ENCODE peak calls at places on chromosomes 16 and 17, in five cellular contexts. F, D, S, I and N are unnamed samples.
A peak's percentile ranks its signal among the peaks of the same experiment; 100 is the strongest.

GRCh38 chr17:28306954-28307401 is 12.0 kb upstream of the TMEM97 start:
- DNase-seq in D (no peak), S (no peak), F (no peak), I (no peak), N (no peak)

GRCh38 chr16:74626741-74627416 is 20.0 kb upstream of the GLG1 start:
- DNase-seq in F (no peak), I (peak; percentile 77), S (no peak), D (no peak), N (peak; percentile 18)

GRCh38 chr17:32723310-32723955 is 153.5 kb downstream of the MYO1D start:
- DNase-seq in I (no peak), S (no peak), F (no peak), D (no peak), N (no peak)

GRCh38 chr17:41483531-41483930 is 2.6 kb upstream of the KRT35 start:
- DNase-seq in I (no peak), F (no peak), S (no peak), D (no peak), N (no peak)

GRCh38 chr16:20821682-20822081 is 15.4 kb downstream of the REXO5 start:
- DNase-seq in D (no peak), F (no peak), I (no peak), S (no peak), N (no peak)

GRCh38 chr16:54241525-54241924 is 45.1 kb downstream of the IRX3 start:
- DNase-seq in D (no peak), I (no peak), S (no peak), F (no peak), N (no peak)

GRCh38 chr17:70168044-70168978 is 1.0 kb upstream of the KCNJ2 start:
- DNase-seq in I (peak; percentile 67), F (peak; percentile 80), D (peak; percentile 27), S (no peak), N (peak; percentile 70)

GRCh38 chr17:67718325-67718941 is 697 bp downstream of the NOL11 start:
- DNase-seq in I (peak; percentile 38), S (no peak), F (no peak), D (no peak), N (peak; percentile 18)

GRCh38 chr16:391885-392335 is 5.1 kb upstream of the NME4 start:
- DNase-seq in D (no peak), S (no peak), F (peak; percentile 82), I (peak; percentile 92), N (peak; percentile 70)

GRCh38 chr17:62705781-62706597 is 78.5 kb downstream of the MRC2 start:
- DNase-seq in F (peak; percentile 47), I (peak; percentile 42), D (no peak), S (no peak), N (peak; percentile 21)

GRCh38 chr16:88834670-88835069 is 22.1 kb downstream of the GALNS start:
- DNase-seq in F (no peak), S (no peak), I (no peak), D (no peak), N (no peak)

GRCh38 chr17:57068222-57068658 is 16.8 kb upstream of the AKAP1 start:
- DNase-seq in S (no peak), F (no peak), I (no peak), D (no peak), N (no peak)

GRCh38 chr16:1308036-1308976 is 1.1 kb upstream of the UBE2I start:
- DNase-seq in D (no peak), S (peak; percentile 74), I (peak; percentile 60), F (no peak), N (peak; percentile 13)

GRCh38 chr17:56690441-56691291 is 97.2 kb downstream of the NOG start:
- DNase-seq in I (no peak), F (no peak), S (no peak), D (no peak), N (peak; percentile 35)

GRCh38 chr17:61981323-61981722 is 53.5 kb upstream of the INTS2 start:
- DNase-seq in I (no peak), S (no peak), F (no peak), D (no peak), N (peak; percentile 16)

GRCh38 chr17:47733047-47733413 is at the start of gene TBX21:
- DNase-seq in F (peak; percentile 84), D (peak; percentile 21), I (peak; percentile 58), S (peak; percentile 44), N (no peak)

GRCh38 chr17:47735536-47736011 is 2.5 kb downstream of the TBX21 start:
- DNase-seq in D (no peak), F (peak; percentile 31), I (no peak), S (no peak), N (no peak)

GRCh38 chr17:47732399-47733046 is 513 bp upstream of the TBX21 start:
- DNase-seq in I (no peak), S (no peak), F (peak; percentile 51), D (no peak), N (no peak)

GRCh38 chr17:47735139-47735464 is 2.1 kb downstream of the TBX21 start:
- DNase-seq in D (no peak), I (no peak), S (no peak), F (no peak), N (no peak)

DNA sequence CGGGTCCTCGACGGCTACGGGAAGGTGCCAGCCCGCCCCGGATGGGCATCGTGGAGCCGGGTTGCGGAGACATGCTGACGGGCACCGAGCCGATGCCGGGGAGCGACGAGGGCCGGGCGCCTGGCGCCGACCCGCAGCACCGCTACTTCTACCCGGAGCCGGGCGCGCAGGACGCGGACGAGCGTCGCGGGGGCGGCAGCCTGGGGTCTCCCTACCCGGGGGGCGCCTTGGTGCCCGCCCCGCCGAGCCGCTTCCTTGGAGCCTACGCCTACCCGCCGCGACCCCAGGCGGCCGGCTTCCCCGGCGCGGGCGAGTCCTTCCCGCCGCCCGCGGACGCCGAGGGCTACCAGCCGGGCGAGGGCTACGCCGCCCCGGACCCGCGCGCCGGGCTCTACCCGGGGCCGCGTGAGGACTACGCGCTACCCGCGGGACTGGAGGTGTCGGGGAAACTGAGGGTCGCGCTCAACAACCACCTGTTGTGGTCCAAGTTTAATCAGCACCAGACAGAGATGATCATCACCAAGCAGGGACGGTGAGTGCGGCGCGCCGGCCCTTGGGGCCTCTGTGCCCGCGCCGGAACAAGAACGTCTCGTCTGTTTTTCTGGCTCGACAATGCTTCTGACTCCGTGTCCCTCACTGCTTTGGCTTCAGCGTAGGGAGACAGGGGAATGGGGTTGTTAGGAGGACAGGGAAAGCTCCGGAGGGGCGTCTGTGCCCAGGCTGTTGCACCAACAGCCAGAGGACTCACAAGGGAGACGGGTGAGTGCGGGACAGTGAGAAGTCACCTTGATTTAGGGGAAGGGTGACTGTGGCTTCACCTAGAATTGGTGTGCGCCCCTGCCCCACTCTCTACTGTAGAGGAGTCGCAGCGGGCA is 615 bp downstream of the TBX21 start:
- DNase-seq in I (no peak), D (no peak), S (no peak), F (peak; percentile 49), N (no peak)
- H3K4me3 ChIP-seq in I (peak overlapping the region; percentile 50), D (peak overlapping the region; percentile 43), S (no peak overlapping the region), F (peak overlapping the region; percentile 43), N (no peak overlapping the region)

GRCh38 chr16:57685633-57686032 is 9.0 kb upstream of the DRC7 start:
- DNase-seq in S (no peak), D (no peak), F (no peak), I (no peak), N (no peak)

GRCh38 chr16:57682809-57683318 is 11.7 kb upstream of the DRC7 start:
- DNase-seq in D (no peak), I (no peak), S (no peak), F (no peak), N (no peak)

GRCh38 chr16:57683599-57684545 is 10.7 kb upstream of the DRC7 start:
- DNase-seq in I (no peak), D (no peak), S (no peak), F (no peak), N (no peak)

GRCh38 chr16:57686577-57686976 is 8.0 kb upstream of the DRC7 start:
- DNase-seq in S (no peak), F (no peak), D (no peak), I (no peak), N (no peak)

GRCh38 chr16:57684626-57685358 is 9.8 kb upstream of the DRC7 start:
- DNase-seq in S (no peak), F (no peak), I (no peak), D (no peak), N (no peak)
- TF ChIP-seq CTCF in S (no peak), F (no peak), I (no peak), D (no peak), N (no peak)

DNA sequence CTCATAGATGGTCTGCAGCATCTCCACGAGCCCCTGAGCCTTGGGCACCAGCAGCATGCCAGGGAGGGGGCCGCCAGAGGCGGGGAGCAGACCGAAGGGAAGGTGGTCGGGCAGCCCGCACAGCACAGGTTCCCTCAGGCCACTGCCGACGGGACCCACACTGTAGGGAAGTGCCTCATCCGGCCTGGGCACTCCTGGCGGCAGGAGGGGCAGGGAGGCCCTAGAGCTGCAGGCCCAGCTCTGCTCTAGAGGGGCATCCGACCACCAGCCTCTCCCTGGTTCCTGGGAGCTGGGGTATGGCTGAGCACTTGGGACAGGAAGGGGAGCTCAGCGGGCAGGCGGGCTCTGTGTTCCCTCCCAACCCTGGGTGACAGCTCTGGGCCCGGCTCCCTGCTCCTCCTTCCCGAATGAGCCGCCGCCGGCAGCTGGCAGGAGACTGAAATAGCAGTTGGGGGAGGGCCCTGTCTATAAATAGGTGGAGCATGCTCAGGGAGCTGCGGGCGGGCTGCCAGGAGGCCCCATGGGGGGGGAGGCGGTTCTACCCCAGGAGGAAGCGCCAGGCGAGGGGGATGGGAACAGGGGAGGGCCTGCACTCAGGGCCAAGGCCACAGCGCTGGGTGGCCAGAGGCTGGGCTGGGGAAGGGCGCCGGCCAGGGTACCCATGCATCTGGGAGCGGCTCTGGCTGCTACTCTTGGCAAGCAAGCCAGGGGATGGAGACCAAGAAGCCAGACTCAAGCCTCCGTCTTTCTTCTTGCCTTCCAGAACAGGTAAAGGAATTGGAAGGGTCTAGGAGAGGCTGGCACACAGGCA is 12.4 kb downstream of the HDAC5 start:
- DNase-seq in S (no peak), F (peak; percentile 98), I (peak; percentile 84), D (peak; percentile 96), N (peak; percentile 92)
- H3K4me3 ChIP-seq in S (peak overlapping the region; percentile 17), F (peak overlapping the region; percentile 52), I (peak overlapping the region; percentile 25), D (peak overlapping the region; percentile 35), N (peak overlapping the region; percentile 57)

DNA sequence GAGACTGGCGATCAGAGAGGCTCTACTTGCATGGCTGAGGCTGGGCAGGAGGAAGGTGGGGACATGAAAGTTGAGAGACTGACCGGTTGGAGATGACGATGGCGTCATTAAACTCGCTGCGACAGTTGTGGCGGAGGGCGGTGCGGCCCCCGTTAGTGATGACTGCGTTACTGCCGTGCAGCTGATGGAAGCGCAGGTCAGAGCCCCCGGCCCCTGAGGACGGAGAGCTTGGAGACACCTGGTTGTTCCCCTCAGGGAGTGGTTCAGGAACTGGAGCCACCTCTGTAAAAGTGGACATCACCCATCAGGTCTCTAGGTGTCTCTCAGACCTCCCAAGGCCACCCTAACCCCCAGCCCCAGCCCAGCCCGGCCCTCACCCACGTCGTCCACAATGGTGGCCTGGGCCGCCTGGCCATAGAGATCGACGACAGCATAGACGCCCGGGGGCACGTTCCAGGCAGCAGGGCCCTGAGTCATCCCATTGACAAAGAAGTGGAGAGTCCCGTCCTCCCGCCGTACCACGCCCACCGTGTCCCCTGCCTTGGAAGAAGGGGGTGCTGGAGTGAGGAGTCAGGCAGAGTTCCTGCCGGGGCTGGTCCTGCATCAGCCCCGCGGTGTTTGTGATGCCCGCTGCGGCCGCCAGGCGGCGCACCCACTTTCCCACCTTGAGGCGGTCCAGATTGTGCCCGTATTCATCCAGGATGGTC is 5.3 kb downstream of the NEURL4 start:
- DNase-seq in D (no peak), S (no peak), I (peak; percentile 50), F (peak; percentile 77), N (peak; percentile 31)
- TF ChIP-seq CTCF in D (peak; percentile 67), S (peak; percentile 91), I (peak; percentile 80), F (peak; percentile 74), N (peak; percentile 92)